ENCODE peak calls at places on chromosome 5, in six cellular contexts. One of them, this sample, is unnamed.

GRCh38 chr5:66130493-66130892 is 13.6 kb upstream of the SREK1 start:
- DNase-seq in ELF-1: no peak
- DNase-seq in NB4: no peak
- DNase-seq in activated T-helper 1 cell treated with Interleukin-2 at 50 U/mL for 16 hours: no peak
- DNase-seq in HCT116: no peak
- DNase-seq in AG09309: no peak
- DNase-seq in this sample: no peak

GRCh38 chr5:1860949-1861348 is 21.8 kb downstream of the IRX4 start:
- DNase-seq in NB4: no peak
- DNase-seq in activated T-helper 1 cell treated with Interleukin-2 at 50 U/mL for 16 hours: no peak
- DNase-seq in ELF-1: no peak
- DNase-seq in AG09309: no peak
- DNase-seq in HCT116: no peak
- DNase-seq in this sample: no peak

GRCh38 chr5:124997186-124997893 is 250.9 kb upstream of the ZNF608 start:
- DNase-seq in AG09309: no peak
- DNase-seq in activated T-helper 1 cell treated with Interleukin-2 at 50 U/mL for 16 hours: no peak
- DNase-seq in ELF-1: no peak
- DNase-seq in NB4: no peak
- DNase-seq in HCT116: no peak
- DNase-seq in this sample: no peak

GRCh38 chr5:142540774-142541466 is 145.0 kb downstream of the FGF1 start:
- DNase-seq in NB4: no peak
- DNase-seq in activated T-helper 1 cell treated with Interleukin-2 at 50 U/mL for 16 hours: no peak
- DNase-seq in HCT116: no peak
- DNase-seq in AG09309: peak; percentile 69
- DNase-seq in ELF-1: no peak
- DNase-seq in this sample: peak; percentile 95

GRCh38 chr5:16577677-16578076 is 39.1 kb downstream of the RETREG1 start:
- DNase-seq in NB4: peak; percentile 18
- DNase-seq in activated T-helper 1 cell treated with Interleukin-2 at 50 U/mL for 16 hours: no peak
- DNase-seq in ELF-1: no peak
- DNase-seq in AG09309: no peak
- DNase-seq in HCT116: no peak
- DNase-seq in this sample: no peak

GRCh38 chr5:161283296-161283695 is 263.2 kb downstream of the GABRB2 start:
- DNase-seq in AG09309: no peak
- DNase-seq in ELF-1: no peak
- DNase-seq in activated T-helper 1 cell treated with Interleukin-2 at 50 U/mL for 16 hours: no peak
- DNase-seq in NB4: no peak
- DNase-seq in HCT116: no peak
- DNase-seq in this sample: no peak

GRCh38 chr5:124748687-124749594 is 2.5 kb upstream of the ZNF608 start:
- DNase-seq in NB4: peak; percentile 4
- DNase-seq in AG09309: no peak
- DNase-seq in HCT116: peak; percentile 92
- DNase-seq in activated T-helper 1 cell treated with Interleukin-2 at 50 U/mL for 16 hours: no peak
- DNase-seq in ELF-1: peak; percentile 97
- DNase-seq in this sample: peak; percentile 32

GRCh38 chr5:57302164-57302563 is 128.3 kb downstream of the GPBP1 start:
- DNase-seq in HCT116: peak; percentile 93
- DNase-seq in NB4: peak; percentile 34
- DNase-seq in AG09309: no peak
- DNase-seq in ELF-1: no peak
- DNase-seq in activated T-helper 1 cell treated with Interleukin-2 at 50 U/mL for 16 hours: no peak
- DNase-seq in this sample: no peak

GRCh38 chr5:131671409-131671808 is 36.4 kb upstream of the RAPGEF6 start:
- DNase-seq in HCT116: no peak
- DNase-seq in AG09309: no peak
- DNase-seq in ELF-1: no peak
- DNase-seq in NB4: no peak
- DNase-seq in activated T-helper 1 cell treated with Interleukin-2 at 50 U/mL for 16 hours: no peak
- DNase-seq in this sample: no peak

GRCh38 chr5:10301842-10302610 is 5.7 kb downstream of the CMBL start:
- DNase-seq in NB4: no peak
- DNase-seq in HCT116: no peak
- DNase-seq in ELF-1: no peak
- DNase-seq in AG09309: no peak
- DNase-seq in activated T-helper 1 cell treated with Interleukin-2 at 50 U/mL for 16 hours: no peak
- DNase-seq in this sample: no peak

This sample was measured in AG10803.